ENCODE peak calls at places on chromosomes 11 and 22, in ten cellular contexts. One of them, this sample, is unnamed.

GRCh38 chr11:117034901-117035300 is 63.3 kb downstream of the SIK3 start:
- DNase-seq in PC-9: no peak
- DNase-seq in HFF-Myc: no peak
- DNase-seq in AG04449: no peak
- DNase-seq in psoas muscle: no peak
- DNase-seq in GM12878: no peak
- DNase-seq in left ventricle myocardium inferior: no peak
- DNase-seq in fibroblast of pulmonary artery: no peak
- DNase-seq in OCI-LY7: no peak
- DNase-seq in kidney: no peak
- DNase-seq in this sample: no peak

GRCh38 chr11:11401960-11402359 is 48.9 kb upstream of the CSNK2A3 start:
- DNase-seq in HFF-Myc: no peak
- DNase-seq in OCI-LY7: no peak
- DNase-seq in fibroblast of pulmonary artery: no peak
- DNase-seq in left ventricle myocardium inferior: no peak
- DNase-seq in kidney: no peak
- DNase-seq in PC-9: no peak
- DNase-seq in psoas muscle: no peak
- DNase-seq in AG04449: no peak
- DNase-seq in GM12878: no peak
- DNase-seq in this sample: no peak

GRCh38 chr11:6587360-6587953 is 16.0 kb downstream of the RRP8 start:
- DNase-seq in fibroblast of pulmonary artery: no peak
- DNase-seq in HFF-Myc: no peak
- DNase-seq in GM12878: no peak
- DNase-seq in kidney: peak; percentile 40
- DNase-seq in AG04449: no peak
- DNase-seq in left ventricle myocardium inferior: peak; percentile 56
- DNase-seq in OCI-LY7: no peak
- DNase-seq in psoas muscle: no peak
- DNase-seq in PC-9: no peak
- DNase-seq in this sample: no peak

GRCh38 chr22:49567894-49568750 is 259.6 kb downstream of the BRD1 start:
- DNase-seq in left ventricle myocardium inferior: no peak
- DNase-seq in psoas muscle: no peak
- DNase-seq in OCI-LY7: no peak
- DNase-seq in AG04449: no peak
- DNase-seq in fibroblast of pulmonary artery: no peak
- DNase-seq in GM12878: no peak
- DNase-seq in HFF-Myc: no peak
- DNase-seq in PC-9: no peak
- DNase-seq in kidney: peak; percentile 41
- DNase-seq in this sample: no peak

GRCh38 chr22:46280999-46281623 is 13.3 kb downstream of the TTC38 start:
- DNase-seq in fibroblast of pulmonary artery: no peak
- DNase-seq in HFF-Myc: no peak
- DNase-seq in kidney: no peak
- DNase-seq in AG04449: no peak
- DNase-seq in PC-9: no peak
- DNase-seq in GM12878: no peak
- DNase-seq in OCI-LY7: peak; percentile 33
- DNase-seq in psoas muscle: no peak
- DNase-seq in left ventricle myocardium inferior: no peak
- DNase-seq in this sample: no peak

GRCh38 chr11:45816614-45817013 is 11.7 kb downstream of the SLC35C1 start:
- DNase-seq in AG04449: no peak
- DNase-seq in HFF-Myc: no peak
- DNase-seq in PC-9: no peak
- DNase-seq in fibroblast of pulmonary artery: no peak
- DNase-seq in psoas muscle: no peak
- DNase-seq in left ventricle myocardium inferior: no peak
- DNase-seq in GM12878: no peak
- DNase-seq in kidney: no peak
- DNase-seq in OCI-LY7: no peak
- DNase-seq in this sample: no peak

GRCh38 chr11:131206671-131207070 is 163.7 kb upstream of the NTM start:
- DNase-seq in AG04449: no peak
- DNase-seq in OCI-LY7: no peak
- DNase-seq in PC-9: no peak
- DNase-seq in psoas muscle: no peak
- DNase-seq in fibroblast of pulmonary artery: no peak
- DNase-seq in GM12878: no peak
- DNase-seq in left ventricle myocardium inferior: no peak
- DNase-seq in kidney: no peak
- DNase-seq in HFF-Myc: no peak
- DNase-seq in this sample: no peak

GRCh38 chr11:46677991-46678740 is 22.3 kb downstream of the ARHGAP1 start:
- DNase-seq in PC-9: no peak
- DNase-seq in AG04449: no peak
- DNase-seq in OCI-LY7: no peak
- DNase-seq in kidney: peak; percentile 55
- DNase-seq in fibroblast of pulmonary artery: no peak
- DNase-seq in psoas muscle: no peak
- DNase-seq in left ventricle myocardium inferior: no peak
- DNase-seq in HFF-Myc: no peak
- DNase-seq in GM12878: no peak
- DNase-seq in this sample: no peak

GRCh38 chr11:36540998-36541397 is 26.8 kb upstream of the RAG1 start:
- DNase-seq in OCI-LY7: peak; percentile 48
- DNase-seq in PC-9: no peak
- DNase-seq in kidney: no peak
- DNase-seq in HFF-Myc: peak; percentile 37
- DNase-seq in AG04449: no peak
- DNase-seq in fibroblast of pulmonary artery: peak; percentile 69
- DNase-seq in left ventricle myocardium inferior: peak; percentile 35
- DNase-seq in psoas muscle: peak; percentile 14
- DNase-seq in GM12878: peak; percentile 32
- DNase-seq in this sample: peak; percentile 46

GRCh38 chr22:45502215-45503070 is at the start of gene FBLN1:
- DNase-seq in HFF-Myc: no peak
- DNase-seq in fibroblast of pulmonary artery: no peak
- DNase-seq in GM12878: no peak
- DNase-seq in left ventricle myocardium inferior: peak; percentile 65
- DNase-seq in psoas muscle: peak; percentile 67
- DNase-seq in PC-9: peak; percentile 45
- DNase-seq in AG04449: no peak
- DNase-seq in OCI-LY7: no peak
- DNase-seq in kidney: peak; percentile 84
- DNase-seq in this sample: no peak

GRCh38 chr11:33898957-33899356 is 7.1 kb upstream of the LMO2 start:
- DNase-seq in fibroblast of pulmonary artery: no peak
- DNase-seq in GM12878: no peak
- DNase-seq in HFF-Myc: no peak
- DNase-seq in OCI-LY7: no peak
- DNase-seq in kidney: no peak
- DNase-seq in PC-9: no peak
- DNase-seq in left ventricle myocardium inferior: no peak
- DNase-seq in psoas muscle: no peak
- DNase-seq in AG04449: no peak
- DNase-seq in this sample: no peak

GRCh38 chr11:72203163-72203562 is 11.2 kb downstream of the FOLR1 start:
- DNase-seq in OCI-LY7: no peak
- DNase-seq in PC-9: peak; percentile 48
- DNase-seq in AG04449: no peak
- DNase-seq in GM12878: no peak
- DNase-seq in psoas muscle: no peak
- DNase-seq in HFF-Myc: no peak
- DNase-seq in kidney: no peak
- DNase-seq in fibroblast of pulmonary artery: no peak
- DNase-seq in left ventricle myocardium inferior: no peak
- DNase-seq in this sample: no peak

GRCh38 chr22:30430933-30431332 is 5.4 kb downstream of the MTFP1 start:
- DNase-seq in AG04449: no peak
- DNase-seq in PC-9: no peak
- DNase-seq in fibroblast of pulmonary artery: no peak
- DNase-seq in GM12878: no peak
- DNase-seq in OCI-LY7: no peak
- DNase-seq in psoas muscle: no peak
- DNase-seq in left ventricle myocardium inferior: no peak
- DNase-seq in HFF-Myc: no peak
- DNase-seq in kidney: peak; percentile 39
- DNase-seq in this sample: no peak
- TF ChIP-seq CTCF in AG04449: no peak
- TF ChIP-seq CTCF in PC-9: no peak
- TF ChIP-seq CTCF in fibroblast of pulmonary artery: no peak
- TF ChIP-seq CTCF in GM12878: no peak
- TF ChIP-seq CTCF in OCI-LY7: peak; percentile 41
- TF ChIP-seq CTCF in psoas muscle: no peak
- TF ChIP-seq CTCF in left ventricle myocardium inferior: no peak
- TF ChIP-seq CTCF in HFF-Myc: no peak
- TF ChIP-seq CTCF in kidney: no peak
- TF ChIP-seq CTCF in this sample: no peak

DNA sequence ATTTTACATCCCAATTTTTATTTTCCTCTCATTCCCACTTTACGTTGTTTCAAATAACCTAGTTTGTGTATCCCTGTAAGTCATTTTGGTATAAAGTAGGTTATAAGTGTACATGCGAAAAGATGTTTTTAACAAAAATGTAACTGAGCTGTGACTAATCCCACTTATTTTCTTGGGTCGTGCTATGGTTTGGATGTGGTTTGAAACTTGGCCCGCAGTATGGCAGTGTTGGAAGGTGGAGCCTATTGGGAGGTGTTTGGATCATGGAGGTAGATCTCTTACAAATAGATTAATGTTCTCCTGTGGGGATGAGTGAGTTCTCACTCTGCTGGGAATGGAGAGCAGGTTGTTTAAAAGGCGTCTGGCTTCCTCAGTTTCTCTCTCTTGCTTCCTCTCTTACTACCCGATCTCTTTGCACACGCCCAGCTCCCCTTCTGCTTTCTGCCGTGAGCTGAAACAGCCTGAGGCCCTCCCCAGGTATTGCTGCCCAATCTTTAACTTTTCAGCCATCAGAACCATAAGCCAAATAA is 7.2 kb downstream of the RPL27A start:
- DNase-seq in fibroblast of pulmonary artery: no peak
- DNase-seq in HFF-Myc: no peak
- DNase-seq in OCI-LY7: peak; percentile 10
- DNase-seq in PC-9: no peak
- DNase-seq in GM12878: no peak
- DNase-seq in left ventricle myocardium inferior: no peak
- DNase-seq in AG04449: no peak
- DNase-seq in psoas muscle: no peak
- DNase-seq in kidney: no peak
- DNase-seq in this sample: no peak
- H3K4me3 ChIP-seq in fibroblast of pulmonary artery: no peak overlapping the region
- H3K4me3 ChIP-seq in HFF-Myc: peak overlapping the region; percentile 36
- H3K4me3 ChIP-seq in OCI-LY7: peak overlapping the region; percentile 88
- H3K4me3 ChIP-seq in PC-9: peak overlapping the region; percentile 69
- H3K4me3 ChIP-seq in GM12878: peak overlapping the region; percentile 88
- H3K4me3 ChIP-seq in left ventricle myocardium inferior: peak overlapping the region; percentile 76
- H3K4me3 ChIP-seq in AG04449: no peak overlapping the region
- H3K4me3 ChIP-seq in psoas muscle: peak overlapping the region; percentile 68
- H3K4me3 ChIP-seq in kidney: peak overlapping the region; percentile 80
- H3K4me3 ChIP-seq in this sample: peak overlapping the region; percentile 61

GRCh38 chr11:43947003-43947500 is 4.6 kb downstream of the C11orf96 start:
- DNase-seq in AG04449: no peak
- DNase-seq in GM12878: no peak
- DNase-seq in HFF-Myc: no peak
- DNase-seq in left ventricle myocardium inferior: no peak
- DNase-seq in OCI-LY7: no peak
- DNase-seq in PC-9: no peak
- DNase-seq in psoas muscle: no peak
- DNase-seq in kidney: peak; percentile 71
- DNase-seq in fibroblast of pulmonary artery: peak; percentile 66
- DNase-seq in this sample: no peak
- TF ChIP-seq CTCF in AG04449: peak; percentile 63
- TF ChIP-seq CTCF in GM12878: no peak
- TF ChIP-seq CTCF in HFF-Myc: peak; percentile 22
- TF ChIP-seq CTCF in left ventricle myocardium inferior: peak; percentile 40
- TF ChIP-seq CTCF in OCI-LY7: no peak
- TF ChIP-seq CTCF in PC-9: no peak
- TF ChIP-seq CTCF in psoas muscle: peak; percentile 10
- TF ChIP-seq CTCF in kidney: no peak
- TF ChIP-seq CTCF in fibroblast of pulmonary artery: peak; percentile 47
- TF ChIP-seq CTCF in this sample: no peak

GRCh38 chr11:126583594-126583993 is 228.1 kb downstream of the ST3GAL4 start:
- DNase-seq in psoas muscle: no peak
- DNase-seq in fibroblast of pulmonary artery: no peak
- DNase-seq in HFF-Myc: no peak
- DNase-seq in kidney: no peak
- DNase-seq in GM12878: no peak
- DNase-seq in OCI-LY7: no peak
- DNase-seq in PC-9: no peak
- DNase-seq in AG04449: no peak
- DNase-seq in left ventricle myocardium inferior: no peak
- DNase-seq in this sample: no peak

GRCh38 chr11:126588630-126589491 is 233.4 kb downstream of the ST3GAL4 start:
- DNase-seq in PC-9: no peak
- DNase-seq in GM12878: no peak
- DNase-seq in left ventricle myocardium inferior: no peak
- DNase-seq in fibroblast of pulmonary artery: no peak
- DNase-seq in kidney: no peak
- DNase-seq in AG04449: no peak
- DNase-seq in OCI-LY7: no peak
- DNase-seq in HFF-Myc: no peak
- DNase-seq in psoas muscle: no peak
- DNase-seq in this sample: no peak

GRCh38 chr11:126584028-126584427 is 228.5 kb downstream of the ST3GAL4 start:
- DNase-seq in kidney: no peak
- DNase-seq in PC-9: no peak
- DNase-seq in left ventricle myocardium inferior: no peak
- DNase-seq in GM12878: no peak
- DNase-seq in psoas muscle: no peak
- DNase-seq in HFF-Myc: no peak
- DNase-seq in fibroblast of pulmonary artery: no peak
- DNase-seq in OCI-LY7: no peak
- DNase-seq in AG04449: no peak
- DNase-seq in this sample: no peak

GRCh38 chr11:126585388-126586302 is 230.2 kb downstream of the ST3GAL4 start:
- DNase-seq in kidney: no peak
- DNase-seq in AG04449: peak; percentile 89
- DNase-seq in left ventricle myocardium inferior: peak; percentile 52
- DNase-seq in HFF-Myc: peak; percentile 85
- DNase-seq in fibroblast of pulmonary artery: peak; percentile 97
- DNase-seq in PC-9: peak; percentile 45
- DNase-seq in GM12878: no peak
- DNase-seq in OCI-LY7: no peak
- DNase-seq in psoas muscle: peak; percentile 58
- DNase-seq in this sample: no peak

GRCh38 chr11:126586303-126586627 is 230.8 kb downstream of the ST3GAL4 start:
- DNase-seq in OCI-LY7: no peak
- DNase-seq in kidney: no peak
- DNase-seq in AG04449: no peak
- DNase-seq in left ventricle myocardium inferior: no peak
- DNase-seq in psoas muscle: no peak
- DNase-seq in HFF-Myc: no peak
- DNase-seq in PC-9: no peak
- DNase-seq in GM12878: no peak
- DNase-seq in fibroblast of pulmonary artery: no peak
- DNase-seq in this sample: no peak
- H3K4me3 ChIP-seq in OCI-LY7: no peak overlapping the region
- H3K4me3 ChIP-seq in kidney: peak overlapping the region; percentile 46
- H3K4me3 ChIP-seq in AG04449: peak overlapping the region; percentile 25
- H3K4me3 ChIP-seq in left ventricle myocardium inferior: peak overlapping the region; percentile 46
- H3K4me3 ChIP-seq in psoas muscle: peak overlapping the region; percentile 35
- H3K4me3 ChIP-seq in HFF-Myc: peak overlapping the region; percentile 5
- H3K4me3 ChIP-seq in PC-9: no peak overlapping the region
- H3K4me3 ChIP-seq in GM12878: no peak overlapping the region
- H3K4me3 ChIP-seq in fibroblast of pulmonary artery: no peak overlapping the region
- H3K4me3 ChIP-seq in this sample: no peak overlapping the region

GRCh38 chr22:24437820-24438328 is 10.5 kb downstream of the ADORA2A start:
- DNase-seq in fibroblast of pulmonary artery: no peak
- DNase-seq in AG04449: no peak
- DNase-seq in PC-9: peak; percentile 84
- DNase-seq in OCI-LY7: peak; percentile 89
- DNase-seq in kidney: peak; percentile 32
- DNase-seq in GM12878: peak; percentile 63
- DNase-seq in psoas muscle: no peak
- DNase-seq in left ventricle myocardium inferior: no peak
- DNase-seq in HFF-Myc: no peak
- DNase-seq in this sample: no peak
- TF ChIP-seq CTCF in fibroblast of pulmonary artery: peak; percentile 27
- TF ChIP-seq CTCF in AG04449: no peak
- TF ChIP-seq CTCF in PC-9: peak; percentile 68
- TF ChIP-seq CTCF in OCI-LY7: peak; percentile 81
- TF ChIP-seq CTCF in kidney: no peak
- TF ChIP-seq CTCF in GM12878: peak; percentile 41
- TF ChIP-seq CTCF in psoas muscle: no peak
- TF ChIP-seq CTCF in left ventricle myocardium inferior: no peak
- TF ChIP-seq CTCF in HFF-Myc: peak; percentile 30
- TF ChIP-seq CTCF in this sample: peak; percentile 24

This sample was measured in GM12864.